ENCODE peak calls at places on chromosomes 16 and 17, in nine cellular contexts. A, W, P, U, R, M, Z, O and E are unnamed samples.
A peak's percentile ranks its signal among the peaks of the same experiment; 100 is the strongest.

GRCh38 chr17:31568140-31568938 is 176.9 kb downstream of the RAB11FIP4 start:
- DNase-seq in A (peak; percentile 88), W (no peak), P (no peak), U (no peak), R (no peak), M (no peak), Z (no peak), O (no peak), E (no peak)

GRCh38 chr17:31629696-31630470 is 229.2 kb downstream of the COPRS start:
- DNase-seq in A (peak; percentile 55), W (no peak), P (no peak), U (peak; percentile 86), R (no peak), M (no peak), Z (no peak), O (no peak), E (no peak)

GRCh38 chr17:21283482-21284318 is 811 bp upstream of the MAP2K3 start:
- DNase-seq in A (peak; percentile 72), W (no peak), P (peak; percentile 25), U (peak; percentile 22), R (no peak), M (no peak), Z (peak; percentile 58), O (peak; percentile 64), E (no peak)

GRCh38 chr16:83907926-83908325 is 9.0 kb downstream of the MLYCD start:
- DNase-seq in A (no peak), W (no peak), P (no peak), U (no peak), R (no peak), M (no peak), Z (no peak), O (no peak), E (no peak)

GRCh38 chr16:88527186-88527936 is 42.8 kb upstream of the ZC3H18 start:
- DNase-seq in A (no peak), W (peak; percentile 20), P (peak; percentile 42), U (peak; percentile 87), R (peak; percentile 52), M (no peak), Z (peak; percentile 54), O (peak; percentile 73), E (peak; percentile 70)

GRCh38 chr17:6110088-6110487 is 39.9 kb downstream of the WSCD1 start:
- DNase-seq in A (no peak), W (no peak), P (no peak), U (no peak), R (no peak), M (no peak), Z (no peak), O (no peak), E (no peak)

GRCh38 chr16:13970708-13971422 is 50.9 kb downstream of the ERCC4 start:
- DNase-seq in A (no peak), W (no peak), P (no peak), U (no peak), R (no peak), M (no peak), Z (no peak), O (no peak), E (no peak)

GRCh38 chr17:78862073-78863023 is 21.7 kb upstream of the USP36 start:
- DNase-seq in A (no peak), W (no peak), P (no peak), U (peak; percentile 91), R (no peak), M (no peak), Z (no peak), O (no peak), E (peak; percentile 79)

GRCh38 chr17:12571606-12572005 is 94.1 kb upstream of the MYOCD start:
- DNase-seq in A (no peak), W (no peak), P (no peak), U (no peak), R (no peak), M (no peak), Z (no peak), O (no peak), E (no peak)

GRCh38 chr16:51149721-51150158 is 1.3 kb downstream of the SALL1 start:
- DNase-seq in A (no peak), W (no peak), P (no peak), U (no peak), R (no peak), M (no peak), Z (no peak), O (no peak), E (no peak)

GRCh38 chr17:38608648-38609047 is 2.9 kb upstream of the SRCIN1 start:
- DNase-seq in A (peak; percentile 53), W (no peak), P (no peak), U (no peak), R (no peak), M (no peak), Z (no peak), O (no peak), E (peak; percentile 86)

GRCh38 chr16:61295311-61295710 is 740.9 kb downstream of the CDH8 start:
- DNase-seq in A (no peak), W (no peak), P (no peak), U (no peak), R (no peak), M (no peak), Z (no peak), O (no peak), E (no peak)

GRCh38 chr16:79651363-79651762 is 50.8 kb upstream of the MAF start:
- DNase-seq in A (no peak), W (no peak), P (no peak), U (peak; percentile 37), R (no peak), M (no peak), Z (peak; percentile 54), O (no peak), E (peak; percentile 75)

GRCh38 chr17:81821603-81822311 is 11.3 kb downstream of the MCRIP1 start:
- DNase-seq in A (peak; percentile 94), W (no peak), P (no peak), U (peak; percentile 72), R (no peak), M (no peak), Z (peak; percentile 38), O (no peak), E (peak; percentile 88)

GRCh38 chr17:5282639-5283217 is 644 bp downstream of the RABEP1 start:
- DNase-seq in A (peak; percentile 64), W (no peak), P (peak; percentile 4), U (no peak), R (no peak), M (no peak), Z (no peak), O (peak; percentile 53), E (no peak)

GRCh38 chr16:10868562-10869469 is 8.2 kb upstream of the CIITA start:
- DNase-seq in A (peak; percentile 62), W (no peak), P (no peak), U (no peak), R (no peak), M (no peak), Z (peak; percentile 46), O (no peak), E (no peak)

GRCh38 chr17:27257031-27257357 is 36.9 kb upstream of the WSB1 start:
- DNase-seq in A (no peak), W (no peak), P (no peak), U (no peak), R (no peak), M (no peak), Z (no peak), O (no peak), E (no peak)